ENCODE peak calls at places on chromosomes 16 and 17, in seven cellular contexts. S is left cardiac atrium; Y is stimulated activated naive CD8-positive, alpha-beta T cell treated with anti-CD3 and anti-CD28 coated beads, Interleukin-15, amount 100 ng/mL, for 72 hours; R is left ventricle myocardium superior; V is Right ventricle myocardium superior; G is activated CD4-positive, alpha-beta T cell treated with anti-CD3 and anti-CD28 coated beads for 36 hours; I is T-cell. P is an unnamed sample.

GRCh38 chr16:57411362-57411976 is 6.9 kb downstream of the CCL17 start:
- ATAC-seq in S (no peak), Y (no peak), R (no peak), V (no peak), G (no peak), I (no peak), P (peak; percentile 15)

GRCh38 chr17:83080641-83081560 is 1.5 kb downstream of the METRNL start:
- ATAC-seq in S (peak; percentile 34), Y (peak; percentile 22), R (peak; percentile 45), V (peak; percentile 40), G (peak; percentile 21), I (peak; percentile 11), P (peak; percentile 4)

GRCh38 chr16:76277099-76278030 is at the start of gene CNTNAP4:
- ATAC-seq in S (no peak), Y (no peak), R (no peak), V (no peak), G (no peak), I (no peak), P (no peak)

GRCh38 chr17:64470676-64471075 is 21.8 kb downstream of the MILR1 start:
- ATAC-seq in S (no peak), Y (no peak), R (no peak), V (no peak), G (no peak), I (no peak), P (no peak)

GRCh38 chr17:31696184-31696602 is 162.9 kb downstream of the COPRS start:
- ATAC-seq in S (peak; percentile 93), Y (no peak), R (peak; percentile 95), V (peak; percentile 92), G (no peak), I (no peak), P (no peak)

GRCh38 chr17:78414178-78415162 is 36.0 kb downstream of the PGS1 start:
- ATAC-seq in S (no peak), Y (peak; percentile 68), R (no peak), V (no peak), G (peak; percentile 54), I (peak; percentile 80), P (peak; percentile 33)

GRCh38 chr16:50778284-50779163 is 36.6 kb downstream of the CYLD start:
- ATAC-seq in S (no peak), Y (peak; percentile 84), R (no peak), V (no peak), G (peak; percentile 77), I (no peak), P (peak; percentile 72)

GRCh38 chr17:7403043-7403901 is 625 bp downstream of the TMEM256 start:
- ATAC-seq in S (peak; percentile 54), Y (no peak), R (peak; percentile 61), V (peak; percentile 61), G (no peak), I (no peak), P (no peak)

GRCh38 chr17:4003501-4004421 is 39.5 kb upstream of the ATP2A3 start:
- ATAC-seq in S (peak; percentile 9), Y (peak; percentile 32), R (peak; percentile 18), V (peak; percentile 38), G (no peak), I (no peak), P (no peak)

GRCh38 chr17:74251051-74251450 is 23.0 kb upstream of the DNAI2 start:
- ATAC-seq in S (no peak), Y (no peak), R (no peak), V (no peak), G (no peak), I (no peak), P (no peak)

GRCh38 chr17:48179071-48179945 is 71.7 kb downstream of the SNX11 start:
- ATAC-seq in S (no peak), Y (peak; percentile 55), R (no peak), V (no peak), G (peak; percentile 49), I (no peak), P (peak; percentile 79)

GRCh38 chr17:48617515-48618365 is 2.6 kb upstream of the HOXB8 start:
- ATAC-seq in S (no peak), Y (no peak), R (no peak), V (no peak), G (no peak), I (no peak), P (no peak)

GRCh38 chr16:23874613-23875294 is 39.0 kb downstream of the PRKCB start:
- ATAC-seq in S (peak; percentile 71), Y (no peak), R (no peak), V (no peak), G (peak; percentile 48), I (peak; percentile 32), P (peak; percentile 74)

GRCh38 chr16:4378202-4378666 is 6.6 kb downstream of the VASN start:
- ATAC-seq in S (peak; percentile 1), Y (peak; percentile 4), R (peak; percentile 9), V (peak; percentile 3), G (no peak), I (no peak), P (no peak)

GRCh38 chr17:60652484-60653247 is 25.0 kb upstream of the BCAS3 start:
- ATAC-seq in S (no peak), Y (peak; percentile 90), R (no peak), V (no peak), G (peak; percentile 71), I (no peak), P (peak; percentile 90)

GRCh38 chr16:17056666-17057065 is 414.1 kb downstream of the XYLT1 start:
- ATAC-seq in S (no peak), Y (no peak), R (no peak), V (no peak), G (no peak), I (no peak), P (no peak)

GRCh38 chr16:56348168-56349085 is 76.9 kb downstream of the AMFR start:
- ATAC-seq in S (no peak), Y (no peak), R (no peak), V (no peak), G (no peak), I (no peak), P (no peak)

GRCh38 chr17:35912339-35912912 is 18.1 kb downstream of the RDM1 start:
- ATAC-seq in S (no peak), Y (no peak), R (no peak), V (no peak), G (no peak), I (no peak), P (no peak)

GRCh38 chr17:57285681-57286080 is 29.4 kb downstream of the MSI2 start:
- ATAC-seq in S (no peak), Y (no peak), R (no peak), V (no peak), G (no peak), I (no peak), P (no peak)

GRCh38 chr16:55597928-55598327 is 31.4 kb downstream of the CAPNS2 start:
- ATAC-seq in S (no peak), Y (no peak), R (no peak), V (no peak), G (no peak), I (no peak), P (no peak)

GRCh38 chr17:21167303-21167702 is 40.5 kb downstream of the DHRS7B start:
- ATAC-seq in S (peak; percentile 43), Y (no peak), R (peak; percentile 76), V (peak; percentile 57), G (no peak), I (no peak), P (no peak)

GRCh38 chr16:72815348-72816318 is 232.3 kb downstream of the ZFHX3 start:
- ATAC-seq in S (no peak), Y (peak; percentile 79), R (no peak), V (no peak), G (no peak), I (no peak), P (no peak)